ENCODE peak calls at places on chromosomes 11 and 22, in five cellular contexts. W is small intestine; E is left ventricle myocardium inferior; J is neuronal stem cell; M is CD4-positive, alpha-beta memory T cell. D is an unnamed sample.
A peak's percentile ranks its signal among the peaks of the same experiment; 100 is the strongest.

GRCh38 chr11:6405039-6405667 is 13.7 kb downstream of the APBB1 start:
- DNase-seq in W (no peak), E (no peak), J (peak; percentile 75), M (no peak), D (no peak)

GRCh38 chr11:27357250-27357649 is 5.8 kb downstream of the CCDC34 start:
- DNase-seq in W (peak; percentile 62), E (no peak), J (no peak), M (no peak), D (no peak)

GRCh38 chr22:22590136-22590891 is 31.2 kb upstream of the PRAME start:
- DNase-seq in W (no peak), E (no peak), J (no peak), M (no peak), D (no peak)

GRCh38 chr11:67079065-67079464 is 22.4 kb downstream of the RHOD start:
- DNase-seq in W (no peak), E (no peak), J (no peak), M (no peak), D (no peak)

GRCh38 chr11:44418438-44418795 is 108.5 kb upstream of the ALX4 start:
- DNase-seq in W (no peak), E (no peak), J (no peak), M (no peak), D (no peak)

GRCh38 chr11:20438637-20439036 is 51.1 kb downstream of the PRMT3 start:
- DNase-seq in W (no peak), E (no peak), J (no peak), M (no peak), D (no peak)

GRCh38 chr22:32695451-32695891 is 106.0 kb upstream of the TIMP3 start:
- DNase-seq in W (peak; percentile 87), E (no peak), J (no peak), M (no peak), D (no peak)

GRCh38 chr22:42662114-42663021 is 13.2 kb upstream of the CYB5R3 start:
- DNase-seq in W (peak; percentile 60), E (peak; percentile 85), J (peak; percentile 77), M (peak; percentile 77), D (no peak)

GRCh38 chr11:96159968-96160367 is 183.0 kb downstream of the MAML2 start:
- DNase-seq in W (no peak), E (no peak), J (no peak), M (no peak), D (no peak)

GRCh38 chr11:35539781-35540281 is 14.4 kb upstream of the PAMR1 start:
- DNase-seq in W (no peak), E (peak; percentile 66), J (no peak), M (no peak), D (no peak)

GRCh38 chr22:40057652-40058051 is 62.9 kb downstream of the FAM83F start:
- DNase-seq in W (no peak), E (no peak), J (no peak), M (no peak), D (no peak)

GRCh38 chr22:46077669-46078099 is 72.6 kb upstream of the PPARA start:
- DNase-seq in W (no peak), E (peak; percentile 21), J (no peak), M (no peak), D (no peak)

GRCh38 chr22:46076651-46077339 is 73.5 kb upstream of the PPARA start:
- DNase-seq in W (peak; percentile 76), E (peak; percentile 52), J (no peak), M (no peak), D (peak; percentile 64)

GRCh38 chr22:46079861-46080821 is 70.2 kb upstream of the PPARA start:
- DNase-seq in W (no peak), E (peak; percentile 75), J (no peak), M (no peak), D (peak; percentile 92)

GRCh38 chr22:46079093-46079860 is 71.0 kb upstream of the PPARA start:
- DNase-seq in W (no peak), E (peak; percentile 27), J (no peak), M (no peak), D (peak; percentile 51)

DNA sequence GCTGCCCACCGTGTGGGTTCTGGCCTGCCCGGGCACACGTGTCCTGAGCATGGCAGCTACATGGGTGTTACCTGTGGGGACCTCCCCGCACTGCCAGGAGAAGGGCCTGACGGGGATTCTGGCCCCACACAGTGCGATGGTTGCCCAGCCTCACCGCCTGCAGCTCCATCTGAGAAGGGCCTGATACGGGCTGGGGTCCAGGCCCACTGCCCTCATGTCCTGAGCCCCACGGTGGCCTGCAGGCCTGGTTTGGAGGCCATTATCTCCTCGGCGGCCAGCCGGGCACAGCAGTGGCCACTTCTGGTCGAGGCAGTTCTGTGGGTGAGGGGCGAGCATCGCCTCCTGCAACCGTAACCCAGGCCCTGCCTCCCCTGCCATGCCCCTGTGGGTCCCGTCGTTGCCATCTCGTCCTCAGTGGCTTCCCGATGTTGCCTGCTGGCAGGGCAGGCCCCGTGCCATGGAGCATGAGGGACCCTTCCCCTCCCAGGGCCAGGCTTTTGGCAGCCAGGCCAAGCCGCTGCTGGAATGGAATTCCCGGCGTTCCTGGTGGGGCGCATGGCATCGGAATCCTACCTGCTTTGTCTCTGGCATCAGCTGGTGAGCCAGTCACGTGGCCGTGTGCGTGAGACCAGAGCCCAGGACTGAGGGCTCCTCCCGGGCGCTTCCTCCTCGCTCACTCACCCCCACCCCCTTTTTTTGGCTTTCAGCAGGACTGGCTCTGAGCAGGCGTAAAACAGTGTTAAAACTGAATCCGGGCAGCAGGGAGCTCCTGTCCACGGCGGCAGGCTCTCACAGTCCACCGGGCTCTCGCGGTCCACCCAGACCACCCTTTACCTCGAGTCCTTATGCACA is 71.9 kb upstream of the PPARA start:
- DNase-seq in W (no peak), E (peak; percentile 82), J (no peak), M (no peak), D (peak; percentile 93)
- H3K4me1 ChIP-seq in W (peaks cover 5% of the 10 kb centered on the region), E (peaks cover 100% of the 10 kb centered on the region), J (no peaks in the 10 kb centered on the region), M (peaks cover 20% of the 10 kb centered on the region), D (peaks cover 5% of the 10 kb centered on the region)

DNA sequence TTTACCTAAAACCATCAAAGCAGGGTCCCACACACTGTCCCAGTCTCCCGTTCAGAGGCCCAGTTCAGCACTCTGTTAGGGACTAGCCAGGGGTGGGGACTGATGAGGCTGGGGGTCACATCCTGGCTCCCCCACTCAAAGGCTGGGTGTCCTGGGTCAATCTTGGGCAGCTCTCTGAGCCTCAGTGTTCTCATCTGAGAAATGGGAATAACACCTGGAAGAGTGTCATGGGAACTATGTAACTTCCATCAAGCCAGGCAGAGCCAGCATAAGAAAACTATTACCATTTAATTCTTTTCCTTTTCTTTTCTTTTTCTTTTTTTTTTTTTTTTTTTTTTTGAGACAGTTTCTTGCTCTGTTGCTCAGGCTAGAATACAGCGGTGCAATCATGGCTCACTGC is 38.4 kb downstream of the TPST2 start:
- DNase-seq in W (no peak), E (no peak), J (no peak), M (no peak), D (no peak)
- H3K4me1 ChIP-seq in W (no peaks in the 10 kb centered on the region), E (peaks cover 92% of the 10 kb centered on the region), J (peaks cover 11% of the 10 kb centered on the region), M (no peaks in the 10 kb centered on the region), D (peaks cover 22% of the 10 kb centered on the region)

DNA sequence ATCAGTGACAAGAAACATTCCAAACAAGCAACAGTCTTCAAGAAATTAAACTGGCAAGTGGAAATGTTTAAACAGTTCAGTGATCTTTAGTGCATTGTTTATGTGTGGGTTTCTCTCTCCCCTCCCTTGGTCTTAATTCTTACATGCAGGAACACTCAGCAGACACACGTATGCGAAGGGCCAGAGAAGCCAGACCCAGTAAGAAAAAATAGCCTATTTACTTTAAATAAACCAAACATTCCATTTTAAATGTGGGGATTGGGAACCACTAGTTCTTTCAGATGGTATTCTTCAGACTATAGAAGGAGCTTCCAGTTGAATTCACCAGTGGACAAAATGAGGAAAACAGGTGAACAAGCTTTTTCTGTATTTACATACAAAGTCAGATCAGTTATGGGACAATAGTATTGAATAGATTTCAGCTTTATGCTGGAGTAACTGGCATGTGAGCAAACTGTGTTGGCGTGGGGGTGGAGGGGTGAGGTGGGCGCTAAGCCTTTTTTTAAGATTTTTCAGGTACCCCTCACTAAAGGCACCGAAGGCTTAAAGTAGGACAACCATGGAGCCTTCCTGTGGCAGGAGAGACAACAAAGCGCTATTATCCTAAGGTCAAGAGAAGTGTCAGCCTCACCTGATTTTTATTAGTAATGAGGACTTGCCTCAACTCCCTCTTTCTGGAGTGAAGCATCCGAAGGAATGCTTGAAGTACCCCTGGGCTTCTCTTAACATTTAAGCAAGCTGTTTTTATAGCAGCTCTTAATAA is 6.0 kb downstream of the MALAT1 start:
- DNase-seq in W (no peak), E (no peak), J (no peak), M (peak; percentile 15), D (no peak)
- H3K4me1 ChIP-seq in W (no peaks in the 10 kb centered on the region), E (peaks cover 86% of the 10 kb centered on the region), J (peaks cover 2% of the 10 kb centered on the region), M (peaks cover 45% of the 10 kb centered on the region), D (no peaks in the 10 kb centered on the region)

DNA sequence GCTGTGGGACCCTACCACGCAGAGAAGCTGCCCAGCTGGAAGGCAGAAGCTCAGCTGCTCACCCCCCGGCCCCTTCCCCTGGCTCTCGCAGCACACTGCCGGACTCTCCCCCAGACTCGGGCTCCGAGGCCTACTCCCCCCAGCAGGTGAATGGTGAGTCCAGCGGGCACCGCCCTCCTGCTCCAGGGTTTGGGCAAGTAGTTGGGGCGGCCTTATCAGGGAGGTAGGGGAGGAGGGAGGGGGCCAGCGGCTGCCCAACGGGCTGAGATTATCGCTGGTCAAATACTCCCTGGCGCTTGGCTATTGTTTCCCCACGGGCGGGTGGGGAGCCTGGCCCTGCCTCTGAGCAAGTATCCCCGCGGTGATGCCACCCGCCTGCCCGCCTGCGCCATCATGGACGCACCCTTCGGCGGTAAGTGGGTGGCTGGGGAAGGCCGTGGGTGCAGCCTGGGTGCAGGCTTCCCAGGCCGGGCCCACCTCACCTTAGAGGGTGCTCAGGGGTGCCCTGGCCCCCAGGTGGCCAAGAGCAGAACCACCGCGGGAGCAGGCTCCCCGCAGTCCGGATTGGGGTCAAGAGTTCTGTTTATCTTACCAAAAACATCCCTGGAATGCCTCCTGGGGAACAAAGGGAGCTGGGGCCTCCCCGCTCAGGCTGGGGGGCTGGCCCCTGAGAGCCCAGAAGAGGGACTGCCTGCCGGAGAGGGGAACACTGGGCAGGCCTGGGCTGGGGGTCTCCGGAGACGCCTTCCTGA is 16.9 kb downstream of the MYRF start:
- DNase-seq in W (no peak), E (no peak), J (no peak), M (no peak), D (no peak)
- H3K4me1 ChIP-seq in W (no peaks in the 10 kb centered on the region), E (peaks cover 12% of the 10 kb centered on the region), J (peaks cover 39% of the 10 kb centered on the region), M (peaks cover 8% of the 10 kb centered on the region), D (no peaks in the 10 kb centered on the region)

D was measured in RWPE2.